ENCODE peak calls at places on chromosome 20, in ten cellular contexts. R is cerebellar cortex, O is heart left ventricle, C is posterior cingulate gyrus, E is kidney tubule cell, Y is stromal cell of bone marrow, A is mesothelial cell of epicardium, U is Calu3, H is endothelial cell, W is colonic mucosa. G is an unnamed sample.

GRCh38 chr20:51022803-51023616 is at the start of gene KCNG1:
- DNase-seq in R (peak), O (peak), C (peak), E (peak), Y (peak), A (peak), U (peak), H (peak), W (peak), G (no peak)

GRCh38 chr20:53124075-53124532 is 151.9 kb downstream of the TSHZ2 start:
- DNase-seq in R (no peak), O (no peak), C (no peak), E (no peak), Y (peak), A (no peak), U (no peak), H (no peak), W (no peak), G (no peak)

GRCh38 chr20:48349673-48350072 is 478.1 kb downstream of the PREX1 start:
- DNase-seq in R (peak), O (no peak), C (no peak), E (no peak), Y (no peak), A (no peak), U (no peak), H (no peak), W (no peak), G (no peak)

GRCh38 chr20:58981564-58982364 is 708 bp downstream of the NELFCD start:
- DNase-seq in R (no peak), O (no peak), C (no peak), E (peak), Y (no peak), A (no peak), U (peak), H (no peak), W (peak), G (no peak)

GRCh38 chr20:54090230-54091119 is 20.1 kb upstream of the BCAS1 start:
- DNase-seq in R (no peak), O (no peak), C (no peak), E (no peak), Y (no peak), A (no peak), U (no peak), H (no peak), W (no peak), G (no peak)

GRCh38 chr20:47568019-47568418 is 66.3 kb downstream of the NCOA3 start:
- DNase-seq in R (no peak), O (no peak), C (no peak), E (peak), Y (peak), A (no peak), U (peak), H (no peak), W (peak), G (no peak)

GRCh38 chr20:54368578-54368977 is 106.8 kb upstream of the DOK5 start:
- DNase-seq in R (no peak), O (no peak), C (no peak), E (no peak), Y (no peak), A (no peak), U (no peak), H (no peak), W (no peak), G (no peak)

GRCh38 chr20:25389858-25390537 is 637 bp downstream of the ABHD12 start:
- DNase-seq in R (peak), O (peak), C (peak), E (no peak), Y (no peak), A (peak), U (peak), H (peak), W (peak), G (no peak)

GRCh38 chr20:51132286-51132810 is 109.4 kb upstream of the KCNG1 start:
- DNase-seq in R (no peak), O (no peak), C (no peak), E (peak), Y (no peak), A (no peak), U (peak), H (no peak), W (peak), G (no peak)

GRCh38 chr20:37234254-37234581 is 27.4 kb downstream of the GHRH start:
- DNase-seq in R (no peak), O (no peak), C (no peak), E (no peak), Y (no peak), A (no peak), U (no peak), H (no peak), W (no peak), G (no peak)

GRCh38 chr20:38764563-38765355 is 16.5 kb downstream of the ACTR5 start:
- DNase-seq in R (no peak), O (no peak), C (peak), E (peak), Y (peak), A (no peak), U (peak), H (no peak), W (no peak), G (no peak)

GRCh38 chr20:34713194-34713943 is 9.2 kb downstream of the TP53INP2 start:
- DNase-seq in R (no peak), O (no peak), C (no peak), E (peak), Y (peak), A (no peak), U (peak), H (no peak), W (no peak), G (no peak)

GRCh38 chr20:59775221-59776055 is 158.0 kb downstream of the SYCP2 start:
- DNase-seq in R (no peak), O (no peak), C (no peak), E (no peak), Y (no peak), A (no peak), U (no peak), H (no peak), W (peak), G (peak)

GRCh38 chr20:17990278-17990972 is 21.6 kb downstream of the MGME1 start:
- DNase-seq in R (no peak), O (no peak), C (no peak), E (no peak), Y (no peak), A (no peak), U (no peak), H (no peak), W (no peak), G (peak)

GRCh38 chr20:45415822-45416637 is at the start of gene PIGT:
- DNase-seq in R (peak), O (peak), C (peak), E (peak), Y (peak), A (peak), U (peak), H (peak), W (peak), G (peak)

GRCh38 chr20:38197217-38198008 is 32.3 kb upstream of the TGM2 start:
- DNase-seq in R (no peak), O (no peak), C (peak), E (no peak), Y (no peak), A (no peak), U (no peak), H (no peak), W (no peak), G (peak)

GRCh38 chr20:61120595-61121515 is 131.2 kb upstream of the CDH4 start:
- DNase-seq in R (peak), O (no peak), C (peak), E (peak), Y (peak), A (no peak), U (peak), H (peak), W (peak), G (peak)

GRCh38 chr20:16608265-16608636 is 35.0 kb upstream of the KIF16B start:
- DNase-seq in R (no peak), O (no peak), C (no peak), E (no peak), Y (no peak), A (no peak), U (no peak), H (no peak), W (peak), G (no peak)

GRCh38 chr20:52035977-52036376 is 155.6 kb downstream of the ZFP64 start:
- DNase-seq in R (no peak), O (no peak), C (no peak), E (no peak), Y (no peak), A (no peak), U (peak), H (no peak), W (no peak), G (peak)

GRCh38 chr20:63317601-63318291 is 24.8 kb downstream of the COL20A1 start:
- DNase-seq in R (no peak), O (peak), C (peak), E (no peak), Y (no peak), A (no peak), U (no peak), H (no peak), W (no peak), G (no peak)